ENCODE peak calls at places on chromosomes 5 and 9, in seven cellular contexts. Z, L, G, O, T, C and U are unnamed samples.
A peak's percentile ranks its signal among the peaks of the same experiment; 100 is the strongest.

GRCh38 chr9:94639045-94639995 is at the start of gene FBP1:
- DNase-seq in Z (peak; percentile 75), L (peak; percentile 61), G (no peak), O (no peak), T (no peak), C (peak; percentile 42), U (peak; percentile 37)

GRCh38 chr5:64612349-64612961 is 77.8 kb upstream of the SHISAL2B start:
- DNase-seq in Z (peak; percentile 28), L (peak; percentile 36), G (peak; percentile 64), O (no peak), T (peak; percentile 59), C (peak; percentile 69), U (peak; percentile 81)

GRCh38 chr5:113705657-113706056 is 192.2 kb downstream of the YTHDC2 start:
- DNase-seq in Z (no peak), L (no peak), G (no peak), O (no peak), T (no peak), C (no peak), U (no peak)

GRCh38 chr5:80230269-80230992 is 25.4 kb downstream of the SERINC5 start:
- DNase-seq in Z (no peak), L (no peak), G (no peak), O (no peak), T (no peak), C (no peak), U (no peak)

GRCh38 chr5:149456597-149457392 is 77.7 kb upstream of the IL17B start:
- DNase-seq in Z (no peak), L (no peak), G (no peak), O (no peak), T (no peak), C (peak; percentile 79), U (no peak)

GRCh38 chr5:35651002-35651756 is 33.5 kb downstream of the SPEF2 start:
- DNase-seq in Z (peak; percentile 35), L (peak; percentile 64), G (peak; percentile 57), O (peak; percentile 3), T (no peak), C (peak; percentile 59), U (peak; percentile 78)

GRCh38 chr5:147084702-147085101 is 150.1 kb upstream of the STK32A start:
- DNase-seq in Z (no peak), L (no peak), G (no peak), O (no peak), T (peak; percentile 42), C (no peak), U (no peak)

GRCh38 chr5:109364977-109365376 is 44.8 kb downstream of the PJA2 start:
- DNase-seq in Z (no peak), L (no peak), G (no peak), O (no peak), T (no peak), C (no peak), U (no peak)

GRCh38 chr5:133304707-133305216 is 252.9 kb downstream of the HSPA4 start:
- DNase-seq in Z (no peak), L (no peak), G (no peak), O (no peak), T (no peak), C (no peak), U (peak; percentile 18)

GRCh38 chr9:86795861-86796497 is 151.3 kb downstream of the GAS1 start:
- DNase-seq in Z (no peak), L (no peak), G (peak; percentile 83), O (no peak), T (no peak), C (no peak), U (peak; percentile 33)

GRCh38 chr5:157560560-157560959 is 15.0 kb downstream of the ADAM19 start:
- DNase-seq in Z (no peak), L (no peak), G (peak; percentile 65), O (no peak), T (no peak), C (no peak), U (no peak)

GRCh38 chr9:94108584-94108983 is 24.3 kb downstream of the PTPDC1 start:
- DNase-seq in Z (no peak), L (no peak), G (peak; percentile 18), O (no peak), T (no peak), C (no peak), U (peak; percentile 26)

GRCh38 chr5:121967187-121967586 is 5.4 kb downstream of the SRFBP1 start:
- DNase-seq in Z (no peak), L (no peak), G (peak; percentile 66), O (no peak), T (no peak), C (peak; percentile 65), U (no peak)

GRCh38 chr9:91048739-91049138 is 247.1 kb downstream of the SYK start:
- DNase-seq in Z (no peak), L (no peak), G (no peak), O (no peak), T (no peak), C (no peak), U (no peak)

GRCh38 chr9:4596165-4596922 is 65.8 kb upstream of the PLPP6 start:
- DNase-seq in Z (no peak), L (no peak), G (no peak), O (no peak), T (no peak), C (no peak), U (peak; percentile 18)

GRCh38 chr9:87498046-87498815 is 564 bp downstream of the DAPK1 start:
- DNase-seq in Z (peak; percentile 57), L (peak; percentile 58), G (no peak), O (no peak), T (peak; percentile 66), C (peak; percentile 53), U (peak; percentile 88)

GRCh38 chr5:158074992-158075769 is 216.2 kb upstream of the CLINT1 start:
- DNase-seq in Z (peak; percentile 44), L (peak; percentile 68), G (peak; percentile 61), O (peak; percentile 17), T (peak; percentile 57), C (peak; percentile 61), U (peak; percentile 86)

GRCh38 chr9:91785403-91785917 is 164.6 kb downstream of the ROR2 start:
- DNase-seq in Z (no peak), L (no peak), G (no peak), O (no peak), T (no peak), C (no peak), U (no peak)

GRCh38 chr5:61768692-61769281 is 436.7 kb downstream of the ZSWIM6 start:
- DNase-seq in Z (peak; percentile 19), L (peak; percentile 87), G (peak; percentile 3), O (peak; percentile 23), T (peak; percentile 4), C (peak; percentile 33), U (peak; percentile 92)

GRCh38 chr5:61766141-61766540 is 434.1 kb downstream of the ZSWIM6 start:
- DNase-seq in Z (peak; percentile 12), L (no peak), G (no peak), O (no peak), T (no peak), C (no peak), U (no peak)

GRCh38 chr5:61765471-61765870 is 433.4 kb downstream of the ZSWIM6 start:
- DNase-seq in Z (no peak), L (no peak), G (no peak), O (no peak), T (no peak), C (no peak), U (no peak)

GRCh38 chr5:61771062-61771461 is 439.0 kb downstream of the ZSWIM6 start:
- DNase-seq in Z (no peak), L (no peak), G (no peak), O (no peak), T (no peak), C (no peak), U (no peak)

GRCh38 chr5:61767231-61768080 is 435.4 kb downstream of the ZSWIM6 start:
- DNase-seq in Z (no peak), L (no peak), G (no peak), O (no peak), T (no peak), C (no peak), U (no peak)
- H4K8ac ChIP-seq in Z (no peak overlapping the region), L (no peak overlapping the region), G (no peak overlapping the region), O (no peak overlapping the region), T (no peak overlapping the region), C (no peak overlapping the region), U (no peak overlapping the region)

DNA sequence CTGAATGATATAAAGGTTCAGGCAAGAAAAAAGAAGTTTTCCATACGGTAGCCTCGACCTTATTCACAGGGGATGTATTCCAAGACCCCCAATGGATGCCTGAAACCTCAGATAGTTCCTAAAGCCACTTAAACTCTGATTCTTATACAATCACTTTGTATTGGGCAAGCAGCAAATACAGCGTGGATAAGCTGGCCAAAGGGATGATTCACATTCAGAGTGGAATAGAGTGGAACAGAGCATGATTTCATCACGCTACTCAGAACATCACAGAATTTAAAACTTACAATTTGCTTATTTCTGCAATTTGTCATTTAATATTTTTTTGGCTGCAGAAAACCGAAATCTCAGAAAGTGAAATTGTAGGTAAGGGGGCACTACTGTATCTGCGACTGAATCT is 40.5 kb upstream of the CDH18 start:
- DNase-seq in Z (no peak), L (no peak), G (no peak), O (no peak), T (no peak), C (no peak), U (no peak)
- H4K8ac ChIP-seq in Z (no peak overlapping the region), L (no peak overlapping the region), G (no peak overlapping the region), O (no peak overlapping the region), T (no peak overlapping the region), C (no peak overlapping the region), U (no peak overlapping the region)

DNA sequence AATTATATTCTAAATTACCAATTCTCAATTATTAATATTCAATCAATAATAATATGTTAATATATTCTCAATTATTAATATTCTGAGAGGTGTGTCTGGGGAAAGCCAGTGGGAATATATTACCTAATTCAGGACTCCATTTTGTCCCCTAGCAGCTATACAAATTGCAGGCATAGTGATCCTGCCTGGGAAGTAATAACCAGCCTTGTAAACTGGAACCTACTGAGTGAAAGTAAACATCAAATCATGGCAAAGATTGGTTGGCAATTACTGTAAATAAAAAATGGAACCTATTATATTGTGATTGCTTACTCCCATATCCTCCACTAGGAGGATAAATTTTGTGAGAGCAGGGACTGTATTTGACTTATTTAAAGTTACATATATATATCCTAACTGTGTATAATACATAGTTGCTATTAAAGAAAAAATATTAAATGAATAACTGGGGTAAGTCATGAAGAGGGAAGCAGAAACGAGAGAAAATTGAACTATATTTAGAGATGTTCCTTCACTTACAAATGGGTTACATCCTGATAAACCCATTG is 150.5 kb upstream of the ELL2 start:
- DNase-seq in Z (no peak), L (no peak), G (no peak), O (no peak), T (no peak), C (no peak), U (no peak)
- H4K8ac ChIP-seq in Z (no peak overlapping the region), L (no peak overlapping the region), G (no peak overlapping the region), O (no peak overlapping the region), T (no peak overlapping the region), C (no peak overlapping the region), U (no peak overlapping the region)

DNA sequence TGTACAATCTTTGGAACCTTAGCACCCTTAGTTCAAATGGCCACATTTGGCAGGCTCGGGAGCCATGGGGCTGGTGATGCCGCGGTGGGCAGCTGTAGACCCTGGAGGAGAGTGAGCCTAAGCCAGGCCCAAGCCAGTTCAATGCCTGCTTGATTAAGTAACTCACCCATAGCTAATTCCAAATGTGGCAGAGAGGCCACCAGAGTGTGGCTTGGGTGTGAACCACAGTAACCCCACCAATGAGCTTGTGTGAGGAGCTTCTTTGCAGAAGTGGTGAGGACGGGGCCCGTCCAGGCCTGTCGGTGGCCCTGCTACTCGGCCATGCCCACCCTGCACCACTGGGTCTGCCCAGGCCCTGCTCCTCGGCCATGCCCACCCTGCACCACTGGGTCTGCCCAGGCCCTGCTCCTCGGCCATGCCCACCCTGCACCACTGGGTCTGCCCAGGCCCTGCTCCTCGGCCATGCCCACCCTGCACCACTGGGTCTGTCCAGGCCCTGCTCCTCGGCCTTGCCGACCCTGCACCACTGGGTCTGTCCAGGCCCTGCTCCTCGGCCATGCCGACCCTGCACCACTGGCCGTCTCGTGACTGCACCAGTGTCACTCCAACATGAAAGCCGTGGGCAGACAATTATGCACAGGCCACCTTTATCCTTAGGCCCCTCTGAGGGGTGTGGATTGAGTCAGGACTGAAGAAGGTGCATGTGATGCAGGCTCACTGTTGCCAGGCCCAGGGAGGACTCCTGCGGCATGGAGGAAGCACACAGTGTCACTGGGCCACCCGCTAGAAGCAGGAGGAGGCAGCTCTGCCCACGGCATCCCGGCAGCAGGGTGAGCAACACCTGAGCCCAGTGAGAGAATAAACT is 75.4 kb downstream of the MRPL36 start:
- DNase-seq in Z (no peak), L (no peak), G (no peak), O (no peak), T (no peak), C (no peak), U (no peak)
- H4K8ac ChIP-seq in Z (no peak overlapping the region), L (no peak overlapping the region), G (no peak overlapping the region), O (no peak overlapping the region), T (no peak overlapping the region), C (no peak overlapping the region), U (no peak overlapping the region)